ENCODE peak calls at places on chromosome X, in six cellular contexts. G, Q, H, U, D and E are unnamed samples. For H4K20me1, the result is how much of the 10 kb centered on the place peaks cover.

GRCh38 chrX:25427873-25428555 is 412.2 kb upstream of the ARX start:
- DNase-seq in G (no peak), Q (no peak), H (no peak), U (no peak), D (no peak), E (no peak)

GRCh38 chrX:103779156-103779555 is 2.5 kb downstream of the PLP1 start:
- DNase-seq in G (no peak), Q (no peak), H (peak), U (no peak), D (no peak), E (peak)

GRCh38 chrX:1463581-1464281 is 11.0 kb upstream of the ASMTL start:
- DNase-seq in G (no peak), Q (no peak), H (no peak), U (no peak), D (no peak), E (no peak)

GRCh38 chrX:151476597-151476996 is 79.6 kb downstream of the VMA21 start:
- DNase-seq in G (no peak), Q (no peak), H (no peak), U (no peak), D (no peak), E (no peak)

GRCh38 chrX:71625471-71625870 is 7.2 kb upstream of the CXCR3 start:
- DNase-seq in G (no peak), Q (no peak), H (no peak), U (no peak), D (no peak), E (no peak)

GRCh38 chrX:8288590-8288989 is 117.5 kb upstream of the VCX2 start:
- DNase-seq in G (no peak), Q (no peak), H (no peak), U (no peak), D (no peak), E (no peak)

GRCh38 chrX:155997436-155997835 is at the start of gene IL9R:
- DNase-seq in G (no peak), Q (no peak), H (no peak), U (no peak), D (peak), E (no peak)

GRCh38 chrX:3384330-3384729 is 37.9 kb upstream of the MXRA5 start:
- DNase-seq in G (no peak), Q (no peak), H (no peak), U (no peak), D (no peak), E (peak)

GRCh38 chrX:134173541-134174272 is 63.3 kb upstream of the CCDC160 start:
- DNase-seq in G (no peak), Q (no peak), H (no peak), U (no peak), D (no peak), E (no peak)

GRCh38 chrX:87664381-87664780 is 146.8 kb downstream of the KLHL4 start:
- DNase-seq in G (peak), Q (peak), H (peak), U (no peak), D (peak), E (no peak)

GRCh38 chrX:5390376-5390775 is 838.3 kb downstream of the NLGN4X start:
- DNase-seq in G (no peak), Q (no peak), H (no peak), U (no peak), D (no peak), E (no peak)

GRCh38 chrX:19958530-19959486 is 32.1 kb downstream of the BCLAF3 start:
- DNase-seq in G (no peak), Q (peak), H (no peak), U (no peak), D (no peak), E (no peak)

GRCh38 chrX:77446840-77447239 is 349 bp upstream of the FGF16 start:
- DNase-seq in G (peak), Q (no peak), H (peak), U (no peak), D (no peak), E (no peak)

GRCh38 chrX:145213504-145213903 is 33.8 kb upstream of the SPANXN1 start:
- DNase-seq in G (no peak), Q (no peak), H (no peak), U (no peak), D (peak), E (no peak)

GRCh38 chrX:121322159-121322558 is 274.7 kb downstream of the GLUD2 start:
- DNase-seq in G (no peak), Q (no peak), H (no peak), U (no peak), D (peak), E (no peak)

GRCh38 chrX:100681581-100681980 is 37.6 kb downstream of the SRPX2 start:
- DNase-seq in G (no peak), Q (no peak), H (no peak), U (no peak), D (no peak), E (no peak)

GRCh38 chrX:73561791-73562190 is 1.2 kb upstream of the CHIC1 start:
- DNase-seq in G (peak), Q (peak), H (no peak), U (no peak), D (no peak), E (peak)

GRCh38 chrX:45435481-45435880 is 234.8 kb upstream of the DIPK2B start:
- DNase-seq in G (peak), Q (no peak), H (peak), U (no peak), D (no peak), E (no peak)

GRCh38 chrX:2711441-2711840 is 20.3 kb downstream of the CD99 start:
- DNase-seq in G (no peak), Q (no peak), H (no peak), U (no peak), D (no peak), E (no peak)

DNA sequence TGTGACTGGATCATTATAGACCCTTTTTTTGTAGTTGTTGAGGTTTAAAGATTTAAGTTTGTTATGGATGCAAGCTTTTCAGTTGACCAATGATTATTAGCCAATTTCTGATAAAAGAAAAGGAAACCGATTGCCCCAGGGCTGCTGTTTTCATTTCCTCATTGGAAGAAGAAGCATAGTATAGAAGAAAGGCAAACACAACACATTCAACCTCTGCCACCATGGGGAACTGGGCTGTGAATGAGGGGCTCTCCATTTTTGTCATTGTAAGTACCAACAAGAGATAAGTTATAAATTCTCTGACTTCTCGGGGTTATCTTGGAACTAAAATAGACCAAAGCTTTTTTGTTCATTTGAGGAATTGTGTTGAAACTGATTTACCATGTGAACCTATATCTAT is at the start of gene CYBB:
- DNase-seq in G (no peak), Q (no peak), H (no peak), U (no peak), D (no peak), E (no peak)
- H3K4me3 ChIP-seq in G (no peak), Q (no peak), H (no peak), U (no peak), D (no peak), E (no peak)

GRCh38 chrX:136750364-136750763 is 30.4 kb downstream of the ARHGEF6 start:
- DNase-seq in G (no peak), Q (no peak), H (no peak), U (no peak), D (no peak), E (peak)

GRCh38 chrX:136755411-136755810 is 25.3 kb downstream of the ARHGEF6 start:
- DNase-seq in G (no peak), Q (no peak), H (no peak), U (no peak), D (no peak), E (no peak)

GRCh38 chrX:136754641-136755040 is 26.1 kb downstream of the ARHGEF6 start:
- DNase-seq in G (no peak), Q (no peak), H (no peak), U (no peak), D (no peak), E (peak)

GRCh38 chrX:136747003-136747986 is 33.4 kb downstream of the ARHGEF6 start:
- DNase-seq in G (no peak), Q (no peak), H (no peak), U (no peak), D (no peak), E (no peak)

DNA sequence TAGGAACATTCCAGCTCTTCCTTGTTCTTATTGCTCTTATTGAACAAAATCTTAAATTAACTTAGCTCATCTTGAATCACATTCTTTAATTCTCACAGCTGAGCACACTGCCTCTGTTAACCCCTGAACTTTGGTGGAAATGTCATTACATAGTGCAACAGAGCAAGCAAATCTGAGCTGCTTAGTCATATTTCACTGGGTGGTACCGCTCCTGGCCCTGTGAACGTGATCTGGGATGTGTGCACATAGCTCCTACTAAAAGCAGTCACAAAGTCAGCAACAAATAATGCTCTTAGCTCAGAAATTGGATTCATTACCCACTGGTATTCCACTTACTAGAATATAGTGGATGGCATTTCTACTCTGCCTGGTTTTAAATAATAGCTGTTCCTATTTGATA is 27.9 kb downstream of the ARHGEF6 start:
- DNase-seq in G (peak), Q (peak), H (no peak), U (no peak), D (no peak), E (no peak)
- H4K20me1 ChIP-seq in G (under half), Q (under half), H (under half), U (under half), D (under half), E (under half)

GRCh38 chrX:66684196-66684595 is 45.3 kb upstream of the EDA2R start:
- DNase-seq in G (no peak), Q (no peak), H (no peak), U (no peak), D (no peak), E (peak)
- H3K4me3 ChIP-seq in G (no peak), Q (no peak), H (no peak), U (no peak), D (no peak), E (no peak)

DNA sequence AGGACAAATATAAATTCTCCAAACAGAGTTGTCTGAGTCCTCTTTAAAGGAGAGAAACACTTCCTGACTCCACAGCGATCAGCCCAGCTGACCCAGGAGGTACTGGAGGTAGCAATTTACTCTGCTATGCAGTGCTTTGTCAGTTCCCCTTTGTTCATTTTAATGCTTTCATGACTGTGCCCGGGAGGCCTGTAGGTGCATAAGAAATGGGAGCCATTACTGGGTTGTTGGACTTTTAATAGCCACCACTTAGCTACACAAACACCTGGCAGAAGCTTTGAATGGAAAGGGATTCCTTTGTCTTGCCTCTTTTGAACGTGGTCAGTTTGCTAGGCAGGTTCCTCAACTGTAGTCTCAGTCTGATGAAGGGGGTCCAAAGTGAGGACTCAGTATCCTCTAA is 59.0 kb upstream of the AFF2 start:
- DNase-seq in G (no peak), Q (no peak), H (no peak), U (no peak), D (no peak), E (no peak)
- H4K20me1 ChIP-seq in G (under half), Q (under half), H (under half), U (under half), D (under half), E (under half)

GRCh38 chrX:118541482-118541881 is 45.9 kb downstream of the DOCK11 start:
- DNase-seq in G (no peak), Q (no peak), H (no peak), U (no peak), D (no peak), E (no peak)
- H3K4me3 ChIP-seq in G (no peak), Q (no peak), H (no peak), U (no peak), D (no peak), E (no peak)

DNA sequence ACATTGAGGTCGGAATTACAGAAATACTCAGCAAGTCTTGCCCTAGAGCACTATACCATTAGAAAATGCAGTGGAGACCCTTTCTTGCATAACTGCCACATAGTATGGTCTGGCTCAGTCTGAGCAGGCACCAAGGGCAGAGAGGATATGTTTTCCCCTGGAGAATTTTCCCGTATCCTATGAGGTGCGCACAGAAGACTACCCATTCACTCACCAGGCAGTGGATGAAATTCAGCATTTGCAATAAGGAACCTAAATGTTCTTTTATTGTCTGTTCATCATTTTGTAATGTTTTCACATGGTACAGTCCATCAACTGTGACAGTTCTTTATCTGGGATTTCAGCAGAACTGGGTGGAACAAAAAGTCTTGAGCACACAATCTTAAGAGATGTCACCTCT is 15.5 kb downstream of the JADE3 start:
- DNase-seq in G (no peak), Q (no peak), H (no peak), U (no peak), D (no peak), E (no peak)
- H4K20me1 ChIP-seq in G (under half), Q (under half), H (under half), U (under half), D (under half), E (under half)

DNA sequence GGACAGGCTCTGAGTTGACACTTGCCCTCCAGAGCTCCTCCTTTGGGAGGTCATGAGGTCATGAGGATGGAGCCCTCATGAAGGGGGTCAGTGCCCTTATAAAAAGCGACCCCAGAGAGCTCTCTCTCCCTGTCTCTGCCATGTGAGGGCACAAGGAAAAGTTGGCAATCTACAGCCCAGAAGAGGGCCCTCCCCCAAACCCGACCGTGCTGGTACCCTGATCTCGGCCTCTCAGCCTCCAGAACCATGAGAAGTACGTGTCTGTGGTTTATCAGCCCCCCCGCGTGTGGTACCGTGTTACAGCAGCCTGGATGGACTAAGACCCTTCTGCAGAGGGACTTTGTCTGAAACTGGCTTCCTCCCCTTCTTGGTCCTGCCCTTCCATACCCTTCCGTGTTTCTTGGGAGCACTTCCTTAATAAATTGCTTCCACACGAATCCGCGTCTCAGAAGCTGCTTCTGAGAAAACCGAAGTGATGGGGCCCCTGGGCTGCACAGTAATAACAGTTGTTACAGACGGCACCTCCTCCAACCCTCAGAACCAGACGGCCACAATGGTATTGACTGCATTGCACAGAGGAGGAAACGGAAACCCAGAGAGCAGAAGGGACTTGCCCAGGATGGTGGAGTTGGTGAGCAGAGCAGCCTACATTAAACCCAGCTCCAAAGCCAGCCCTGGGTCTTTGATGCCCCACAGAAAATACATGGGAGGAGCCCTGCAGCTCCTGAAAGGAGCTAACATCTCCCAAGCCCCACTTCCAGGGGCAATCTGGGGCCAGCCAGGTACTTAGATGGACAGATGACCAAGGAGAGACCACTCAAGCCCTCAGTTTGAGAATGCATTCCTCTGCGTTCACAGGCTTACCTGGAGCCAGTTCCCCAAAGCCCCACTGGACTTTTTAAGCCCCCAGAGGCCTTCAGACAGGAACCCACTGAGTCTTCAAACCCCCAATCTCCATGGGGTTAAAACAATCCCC is 242.7 kb downstream of the BCOR start:
- DNase-seq in G (no peak), Q (no peak), H (no peak), U (no peak), D (no peak), E (no peak)
- H3K4me3 ChIP-seq in G (no peak), Q (no peak), H (no peak), U (peak), D (peak), E (no peak)